ENCODE peak calls at places on chromosomes 6 and 20, in eight cellular contexts. Z is AG10803; D is cardiac fibroblast; G is nephron progenitor cell; X is A549; T is activated CD8-positive, alpha-beta T cell treated with anti-CD3 and anti-CD28 coated beads for 36 hours; N is HFFc6; R is astrocyte of the spinal cord. I is an unnamed sample.
A peak's percentile ranks its signal among the peaks of the same experiment; 100 is the strongest.

GRCh38 chr6:129923520-129923919 is 62.4 kb upstream of the TMEM244 start:
- DNase-seq in Z (peak; percentile 61), D (peak; percentile 84), G (no peak), X (no peak), T (no peak), N (peak; percentile 19), R (peak; percentile 55), I (peak; percentile 5)

GRCh38 chr6:169906741-169907418 is 155.5 kb downstream of the ERMARD start:
- DNase-seq in Z (no peak), D (no peak), G (no peak), X (no peak), T (no peak), N (no peak), R (no peak), I (no peak)

GRCh38 chr6:125231574-125232343 is 70.0 kb downstream of the HDDC2 start:
- DNase-seq in Z (no peak), D (no peak), G (no peak), X (no peak), T (no peak), N (no peak), R (no peak), I (no peak)

GRCh38 chr20:10741060-10741459 is 67.3 kb upstream of the JAG1 start:
- DNase-seq in Z (no peak), D (no peak), G (no peak), X (no peak), T (no peak), N (no peak), R (no peak), I (no peak)

GRCh38 chr6:85756982-85757381 is 114.3 kb upstream of the SYNCRIP start:
- DNase-seq in Z (peak; percentile 29), D (peak; percentile 59), G (no peak), X (peak; percentile 23), T (no peak), N (peak; percentile 12), R (peak; percentile 46), I (no peak)

GRCh38 chr6:132161283-132161682 is 210.1 kb upstream of the CCN2 start:
- DNase-seq in Z (peak; percentile 68), D (peak; percentile 84), G (no peak), X (peak; percentile 38), T (no peak), N (peak; percentile 59), R (peak; percentile 63), I (no peak)

GRCh38 chr6:25777031-25777430 is 22.5 kb downstream of the SLC17A4 start:
- DNase-seq in Z (no peak), D (no peak), G (no peak), X (no peak), T (no peak), N (peak; percentile 10), R (no peak), I (no peak)

GRCh38 chr20:41480054-41480770 is 113.6 kb upstream of the EMILIN3 start:
- DNase-seq in Z (no peak), D (peak; percentile 27), G (no peak), X (no peak), T (peak; percentile 17), N (no peak), R (peak; percentile 8), I (no peak)

GRCh38 chr6:17968081-17968518 is 19.3 kb downstream of the KIF13A start:
- DNase-seq in Z (peak; percentile 49), D (peak; percentile 56), G (no peak), X (no peak), T (no peak), N (peak; percentile 22), R (no peak), I (no peak)

GRCh38 chr6:17968876-17969275 is 18.6 kb downstream of the KIF13A start:
- DNase-seq in Z (no peak), D (no peak), G (no peak), X (no peak), T (no peak), N (no peak), R (no peak), I (no peak)

GRCh38 chr6:17972074-17972966 is 15.1 kb downstream of the KIF13A start:
- DNase-seq in Z (no peak), D (no peak), G (no peak), X (no peak), T (no peak), N (no peak), R (no peak), I (no peak)

GRCh38 chr6:17972978-17973622 is 14.3 kb downstream of the KIF13A start:
- DNase-seq in Z (no peak), D (no peak), G (no peak), X (no peak), T (no peak), N (no peak), R (no peak), I (no peak)

DNA sequence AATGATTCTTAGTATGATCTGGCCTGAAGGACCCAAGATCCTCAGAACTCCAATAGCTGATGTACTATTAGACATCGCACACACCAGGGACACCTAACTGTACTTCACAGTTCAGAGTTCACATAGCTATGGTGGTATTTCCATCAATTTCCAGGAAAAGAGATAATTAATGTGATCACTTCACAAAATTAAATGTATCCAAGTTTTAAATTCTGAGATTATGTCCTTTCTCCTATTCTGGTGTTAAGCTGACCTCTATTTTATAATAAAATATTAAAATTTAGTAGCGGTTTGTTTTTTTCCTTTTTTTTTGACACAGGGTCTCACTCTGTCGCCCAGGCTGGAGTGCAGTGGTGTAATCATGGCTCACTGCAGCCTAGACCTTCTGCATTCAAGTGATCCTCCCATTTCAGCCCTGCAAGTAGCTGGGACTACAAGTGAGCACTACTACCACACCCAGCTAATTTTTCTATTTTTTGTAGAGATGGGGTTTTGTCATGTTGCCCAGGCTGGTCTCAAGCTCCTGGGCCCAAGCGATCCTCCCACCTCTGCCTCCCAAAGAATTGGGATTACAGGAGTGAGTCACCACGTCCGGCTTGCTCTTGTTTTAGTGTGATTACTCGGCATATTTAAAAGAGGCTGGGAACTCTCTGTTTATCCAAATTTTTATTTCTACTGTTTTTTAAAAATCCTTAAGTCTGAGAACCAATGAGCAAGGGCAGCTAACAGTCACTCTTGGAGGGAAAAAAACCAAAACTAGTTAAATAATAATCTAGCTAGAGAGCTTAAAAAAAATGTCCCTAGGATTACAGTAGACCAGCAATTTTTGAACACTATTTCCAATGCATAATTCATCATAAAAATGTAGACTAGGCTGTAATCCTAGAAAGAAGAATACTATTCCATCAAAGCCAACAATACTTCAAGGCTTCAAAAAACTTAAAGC is 16.0 kb downstream of the KIF13A start:
- DNase-seq in Z (peak; percentile 71), D (peak; percentile 89), G (no peak), X (peak; percentile 29), T (no peak), N (peak; percentile 70), R (peak; percentile 62), I (no peak)
- TF ChIP-seq CTCF in Z (no peak), D (no peak), G (no peak), X (no peak), T (no peak), N (no peak), R (no peak), I (no peak)

GRCh38 chr20:61873651-61874420 is 191.8 kb downstream of the TAF4 start:
- DNase-seq in Z (no peak), D (no peak), G (no peak), X (no peak), T (no peak), N (no peak), R (no peak), I (no peak)

GRCh38 chr20:61875221-61875885 is 190.3 kb downstream of the TAF4 start:
- DNase-seq in Z (no peak), D (no peak), G (peak; percentile 49), X (peak; percentile 13), T (no peak), N (no peak), R (no peak), I (no peak)

GRCh38 chr20:61872371-61872900 is 193.2 kb downstream of the TAF4 start:
- DNase-seq in Z (no peak), D (no peak), G (no peak), X (no peak), T (no peak), N (no peak), R (no peak), I (no peak)

GRCh38 chr20:61875996-61876395 is 189.7 kb downstream of the TAF4 start:
- DNase-seq in Z (no peak), D (no peak), G (no peak), X (no peak), T (no peak), N (no peak), R (no peak), I (no peak)

GRCh38 chr20:61874421-61875068 is 191.1 kb downstream of the TAF4 start:
- DNase-seq in Z (peak; percentile 41), D (peak; percentile 35), G (peak; percentile 48), X (peak; percentile 51), T (peak; percentile 10), N (no peak), R (peak; percentile 14), I (no peak)
- TF ChIP-seq CTCF in Z (peak; percentile 38), D (peak; percentile 26), G (peak; percentile 21), X (peak; percentile 14), T (no peak), N (no peak), R (peak; percentile 37), I (no peak)

GRCh38 chr6:99148761-99149160 is 200.7 kb downstream of the FAXC start:
- DNase-seq in Z (no peak), D (no peak), G (no peak), X (no peak), T (no peak), N (no peak), R (no peak), I (no peak)

GRCh38 chr6:99148111-99148510 is 200.4 kb upstream of the FBXL4 start:
- DNase-seq in Z (no peak), D (no peak), G (no peak), X (no peak), T (no peak), N (no peak), R (no peak), I (no peak)

GRCh38 chr6:99146716-99147115 is 199.0 kb upstream of the FBXL4 start:
- DNase-seq in Z (no peak), D (no peak), G (no peak), X (no peak), T (no peak), N (no peak), R (no peak), I (no peak)

GRCh38 chr6:99152345-99152643 is 197.2 kb downstream of the FAXC start:
- DNase-seq in Z (no peak), D (no peak), G (no peak), X (no peak), T (no peak), N (no peak), R (no peak), I (no peak)

DNA sequence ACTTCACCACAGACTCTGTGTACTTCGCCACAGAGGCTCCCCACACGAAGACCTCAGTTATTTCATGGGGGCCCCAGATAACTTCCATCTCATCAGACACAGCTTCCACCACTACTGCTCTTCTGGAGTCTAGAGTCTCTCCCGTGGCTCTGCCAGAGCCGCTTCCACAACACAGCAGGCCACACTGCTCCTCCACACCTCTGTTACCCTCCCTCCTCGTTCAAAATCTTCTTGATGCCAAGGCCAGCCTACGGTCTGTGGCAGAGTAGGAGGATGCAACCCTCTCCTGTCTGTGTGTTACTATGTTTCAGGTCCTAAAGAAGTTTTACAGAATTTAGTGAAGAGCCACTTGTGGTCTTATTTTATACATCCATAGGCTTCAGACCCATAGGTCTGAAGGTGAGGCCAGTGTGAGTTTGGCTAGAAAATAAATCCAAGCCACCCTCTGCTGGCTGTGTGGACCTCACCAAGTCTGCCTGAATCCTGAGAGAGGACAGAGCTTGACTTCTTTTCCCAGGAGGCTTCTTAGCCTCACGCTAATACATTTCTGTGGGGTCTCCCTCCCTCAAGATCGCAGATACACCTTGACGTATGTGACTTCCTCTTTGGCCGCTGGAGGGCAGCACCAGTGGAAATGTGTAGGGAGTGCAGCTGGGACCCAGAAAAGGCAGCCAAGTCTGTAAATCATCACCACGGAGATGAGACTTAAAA is 197.7 kb downstream of the FAXC start:
- DNase-seq in Z (peak; percentile 12), D (peak; percentile 10), G (peak; percentile 73), X (peak; percentile 40), T (peak; percentile 72), N (peak; percentile 17), R (peak; percentile 13), I (peak; percentile 49)
- TF ChIP-seq CTCF in Z (peak; percentile 52), D (peak; percentile 35), G (peak; percentile 61), X (peak; percentile 48), T (peak; percentile 63), N (peak; percentile 80), R (peak; percentile 62), I (peak; percentile 83)

DNA sequence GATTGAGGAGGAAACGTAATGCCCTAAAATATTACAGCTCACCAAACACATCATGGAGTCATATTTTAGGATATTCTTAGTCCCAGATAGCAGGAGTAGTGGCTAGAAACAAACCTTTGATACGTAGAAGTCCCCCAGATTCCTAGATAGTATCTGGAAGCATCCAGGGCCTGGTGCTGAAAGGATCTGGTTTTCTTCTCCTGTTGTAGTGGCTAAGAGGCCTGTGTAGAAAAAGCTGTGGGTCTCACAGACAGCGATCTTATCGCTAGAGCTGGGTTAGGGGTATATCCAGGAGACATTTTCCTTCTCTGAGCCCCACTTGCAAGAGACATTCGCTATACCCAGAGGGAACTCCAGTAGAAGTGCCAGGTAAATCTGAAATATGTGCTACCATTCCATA is 139.9 kb downstream of the KCNQ5 start:
- DNase-seq in Z (no peak), D (no peak), G (no peak), X (no peak), T (no peak), N (no peak), R (no peak), I (no peak)
- TF ChIP-seq CTCF in Z (no peak), D (no peak), G (no peak), X (no peak), T (no peak), N (no peak), R (no peak), I (no peak)